ENCODE peak calls at places on chromosomes 12 and 14, in seven cellular contexts. T, V, I, Y, S, Z and E are unnamed samples.

GRCh38 chr12:32413412-32413811 is 14.1 kb downstream of the FGD4 start:
- DNase-seq in T (no peak), V (no peak), I (no peak), Y (no peak), S (no peak), Z (no peak), E (no peak)

GRCh38 chr14:94989946-94990345 is 167.4 kb downstream of the DICER1 start:
- DNase-seq in T (no peak), V (no peak), I (no peak), Y (no peak), S (no peak), Z (no peak), E (no peak)

GRCh38 chr14:100140452-100141132 is 18.9 kb downstream of the DEGS2 start:
- DNase-seq in T (no peak), V (no peak), I (no peak), Y (no peak), S (no peak), Z (peak; percentile 90), E (no peak)

GRCh38 chr14:23564181-23564812 is 3.3 kb downstream of the AP1G2 start:
- DNase-seq in T (no peak), V (no peak), I (no peak), Y (no peak), S (no peak), Z (no peak), E (no peak)

GRCh38 chr12:122834229-122834920 is 882 bp upstream of the HIP1R start:
- DNase-seq in T (no peak), V (no peak), I (no peak), Y (peak; percentile 60), S (no peak), Z (peak; percentile 87), E (peak; percentile 14)

GRCh38 chr12:72815421-72815820 is 543.3 kb downstream of the TRHDE start:
- DNase-seq in T (no peak), V (no peak), I (no peak), Y (no peak), S (no peak), Z (peak; percentile 33), E (no peak)

GRCh38 chr12:754238-754816 is 1.9 kb downstream of the WNK1 start:
- DNase-seq in T (no peak), V (no peak), I (no peak), Y (peak; percentile 27), S (no peak), Z (no peak), E (no peak)

GRCh38 chr12:20105938-20106337 is 262.4 kb upstream of the PDE3A start:
- DNase-seq in T (no peak), V (no peak), I (no peak), Y (no peak), S (no peak), Z (no peak), E (no peak)

GRCh38 chr12:6223545-6223944 is 23.3 kb downstream of the CD9 start:
- DNase-seq in T (no peak), V (no peak), I (no peak), Y (no peak), S (no peak), Z (no peak), E (no peak)

GRCh38 chr12:2052861-2053674 is at the start of gene CACNA1C:
- DNase-seq in T (no peak), V (peak; percentile 74), I (peak; percentile 66), Y (peak; percentile 33), S (peak; percentile 52), Z (peak; percentile 71), E (no peak)
- TF ChIP-seq CTCF in T (peak; percentile 44), V (no peak), I (peak; percentile 65), Y (no peak), S (no peak), Z (no peak), E (no peak)

GRCh38 chr12:124525455-124525854 is 42.0 kb downstream of the NCOR2 start:
- DNase-seq in T (no peak), V (no peak), I (peak; percentile 51), Y (peak; percentile 43), S (no peak), Z (no peak), E (no peak)

GRCh38 chr12:124520258-124520657 is 47.2 kb downstream of the NCOR2 start:
- DNase-seq in T (no peak), V (peak; percentile 79), I (peak; percentile 45), Y (peak; percentile 92), S (peak; percentile 65), Z (no peak), E (no peak)

GRCh38 chr12:124524231-124524925 is 43.0 kb downstream of the NCOR2 start:
- DNase-seq in T (peak; percentile 74), V (no peak), I (no peak), Y (no peak), S (no peak), Z (no peak), E (no peak)

GRCh38 chr12:124520896-124521295 is 46.5 kb downstream of the NCOR2 start:
- DNase-seq in T (no peak), V (no peak), I (no peak), Y (no peak), S (no peak), Z (no peak), E (no peak)

DNA sequence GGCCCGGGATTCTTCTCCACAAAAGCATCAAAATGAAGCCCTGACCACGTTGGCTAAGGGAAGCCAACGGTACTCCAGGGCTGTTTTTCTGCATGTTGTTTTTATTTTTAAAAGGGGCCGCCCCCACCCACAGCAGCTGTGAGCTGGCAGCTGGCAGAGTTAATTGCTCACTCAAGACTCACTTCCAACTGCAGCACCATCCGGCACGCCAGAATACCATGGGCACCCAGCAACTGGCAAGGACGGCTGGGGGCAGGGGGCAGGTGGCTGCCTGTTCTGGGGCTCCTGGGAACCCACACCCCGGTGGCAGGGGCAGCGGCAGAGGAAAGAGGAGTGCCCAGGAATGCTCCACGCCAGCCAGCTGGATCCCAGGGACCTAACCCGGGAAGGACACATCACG is 44.3 kb downstream of the NCOR2 start:
- DNase-seq in T (no peak), V (peak; percentile 59), I (peak; percentile 28), Y (no peak), S (no peak), Z (no peak), E (no peak)
- H3K27ac ChIP-seq in T (no peak overlapping the region), V (no peak overlapping the region), I (peak overlapping the region; percentile 11), Y (peak overlapping the region; percentile 0), S (peak overlapping the region; percentile 57), Z (no peak overlapping the region), E (no peak overlapping the region)

DNA sequence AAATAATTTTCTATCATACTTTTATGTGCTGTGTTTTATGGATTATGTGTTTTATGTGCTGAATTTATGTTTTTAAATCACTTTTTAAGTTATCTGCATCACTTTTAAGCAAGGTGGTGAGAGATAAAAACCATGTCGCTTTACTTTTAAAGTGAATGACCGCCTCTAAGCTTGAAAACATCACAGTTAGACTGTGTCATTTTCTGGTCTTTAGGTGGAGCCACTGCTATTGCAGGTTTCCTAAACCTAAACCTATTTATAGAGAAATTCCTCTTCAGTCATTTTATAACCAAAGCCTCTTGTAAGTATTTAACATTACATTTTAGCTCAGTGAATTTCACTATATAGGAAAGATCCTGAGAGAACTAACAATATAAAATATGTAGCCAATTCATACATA is 21.0 kb upstream of the MDM2 start:
- DNase-seq in T (no peak), V (no peak), I (no peak), Y (no peak), S (no peak), Z (peak; percentile 26), E (no peak)
- TF ChIP-seq CTCF in T (peak; percentile 7), V (no peak), I (no peak), Y (no peak), S (no peak), Z (peak; percentile 48), E (no peak)

GRCh38 chr14:89337912-89338311 is 79.1 kb downstream of the FOXN3 start:
- DNase-seq in T (no peak), V (no peak), I (no peak), Y (no peak), S (no peak), Z (no peak), E (no peak)
- H3K27ac ChIP-seq in T (no peak overlapping the region), V (no peak overlapping the region), I (peak overlapping the region; percentile 73), Y (no peak overlapping the region), S (no peak overlapping the region), Z (peak overlapping the region; percentile 77), E (no peak overlapping the region)

GRCh38 chr14:29710015-29710414 is 217.6 kb downstream of the PRKD1 start:
- DNase-seq in T (no peak), V (no peak), I (no peak), Y (no peak), S (no peak), Z (no peak), E (no peak)
- TF ChIP-seq CTCF in T (peak; percentile 52), V (no peak), I (peak; percentile 58), Y (peak; percentile 11), S (no peak), Z (peak; percentile 19), E (no peak)